ENCODE peak calls at places on chromosome 21, in ten cellular contexts. F is hepatocyte; Y is WERI-Rb-1; P is fibroblast of lung; U is IMR-90; I is naive thymus-derived CD4-positive, alpha-beta T cell; G is iPS DF 6.9; Q is GM23248; W is brain microvascular endothelial cell; R is stomach. X is an unnamed sample. For H3K27me3, the result is how much of the 10 kb centered on the place peaks cover.

GRCh38 chr21:27507695-27508094 is 540.8 kb upstream of the ADAMTS5 start:
- DNase-seq in U (no peak), Y (no peak), F (no peak), R (no peak), Q (peak), G (no peak), I (no peak), W (no peak), P (no peak), X (no peak)

GRCh38 chr21:30842990-30843389 is 13.4 kb upstream of the KRTAP7-1 start:
- DNase-seq in U (no peak), W (no peak), R (no peak), P (no peak), F (no peak), Q (no peak), Y (no peak), I (no peak), G (no peak), X (no peak)

GRCh38 chr21:43277481-43278351 is 108.9 kb downstream of the CRYAA start:
- DNase-seq in W (no peak), Q (no peak), U (no peak), R (no peak), F (no peak), Y (no peak), G (no peak), I (no peak), P (no peak), X (no peak)

GRCh38 chr21:21463456-21463855 is 465.2 kb downstream of the NCAM2 start:
- DNase-seq in Q (no peak), U (no peak), P (no peak), R (no peak), F (peak), W (no peak), I (no peak), Y (no peak), G (no peak), X (no peak)

GRCh38 chr21:14753466-14754258 is 207.5 kb upstream of the SAMSN1 start:
- DNase-seq in I (no peak), F (no peak), U (no peak), Q (no peak), R (no peak), G (no peak), W (no peak), Y (no peak), P (no peak), X (no peak)

GRCh38 chr21:45183852-45184251 is 103.8 kb downstream of the POFUT2 start:
- DNase-seq in G (no peak), R (no peak), Y (no peak), I (no peak), U (peak), P (no peak), W (no peak), Q (no peak), F (no peak), X (no peak)

GRCh38 chr21:27192286-27192685 is 225.4 kb upstream of the ADAMTS5 start:
- DNase-seq in Y (no peak), W (no peak), U (no peak), P (peak), G (no peak), Q (no peak), F (no peak), R (no peak), I (no peak), X (no peak)

GRCh38 chr21:45336870-45337269 is 49.2 kb upstream of the POFUT2 start:
- DNase-seq in W (no peak), P (no peak), Y (peak), R (no peak), Q (no peak), G (no peak), U (peak), I (no peak), F (no peak), X (peak)

GRCh38 chr21:15298306-15298705 is 233.5 kb upstream of the NRIP1 start:
- DNase-seq in U (no peak), G (no peak), Q (no peak), I (no peak), F (no peak), R (no peak), P (no peak), Y (no peak), W (peak), X (no peak)

GRCh38 chr21:44377201-44377921 is 23.9 kb downstream of the TRPM2 start:
- DNase-seq in G (no peak), Y (peak), Q (no peak), W (no peak), F (no peak), I (no peak), R (no peak), P (no peak), U (no peak), X (peak)

GRCh38 chr21:25997788-25998611 is 172.6 kb downstream of the APP start:
- DNase-seq in Q (no peak), Y (peak), W (no peak), G (peak), U (no peak), R (peak), I (no peak), P (no peak), F (peak), X (no peak)

GRCh38 chr21:46503922-46504539 is 45.3 kb downstream of the DIP2A start:
- DNase-seq in F (no peak), R (no peak), W (no peak), U (no peak), Y (peak), G (no peak), P (no peak), Q (no peak), I (no peak), X (no peak)

GRCh38 chr21:35926003-35926541 is 134.3 kb downstream of the SETD4 start:
- DNase-seq in G (no peak), R (no peak), Y (no peak), Q (no peak), P (no peak), W (no peak), F (no peak), I (no peak), U (no peak), X (no peak)

GRCh38 chr21:46063734-46064680 is 33.9 kb upstream of the COL6A2 start:
- DNase-seq in I (no peak), F (no peak), Q (no peak), Y (peak), R (peak), G (no peak), W (no peak), U (no peak), P (no peak), X (peak)

GRCh38 chr21:40254540-40255455 is 387.6 kb downstream of the PCP4 start:
- DNase-seq in F (peak), W (no peak), Y (peak), U (no peak), Q (no peak), G (no peak), P (peak), R (no peak), I (no peak), X (no peak)

GRCh38 chr21:45306453-45306831 is 18.7 kb upstream of the POFUT2 start:
- DNase-seq in Q (no peak), G (no peak), I (no peak), Y (no peak), U (no peak), W (no peak), R (no peak), F (no peak), P (no peak), X (no peak)

GRCh38 chr21:45644041-45644906 is 749 bp downstream of the PCBP3 start:
- DNase-seq in G (no peak), P (peak), Q (peak), I (peak), W (no peak), Y (no peak), U (no peak), R (no peak), F (peak), X (no peak)

GRCh38 chr21:45880097-45881068 is 101.2 kb upstream of the COL6A1 start:
- DNase-seq in G (peak), F (peak), I (peak), U (peak), R (peak), Y (peak), W (peak), P (peak), Q (peak), X (peak)

GRCh38 chr21:45244799-45245340 is 42.8 kb downstream of the POFUT2 start:
- DNase-seq in G (no peak), I (no peak), F (no peak), Q (no peak), W (no peak), Y (peak), U (no peak), R (no peak), P (no peak), X (peak)

GRCh38 chr21:46099476-46099875 is 1.6 kb downstream of the COL6A2 start:
- DNase-seq in Y (peak), F (peak), Q (peak), I (no peak), P (peak), U (peak), R (peak), W (no peak), G (no peak), X (peak)

GRCh38 chr21:44940116-44940631 is 345 bp downstream of the SLX9 start:
- DNase-seq in G (no peak), F (no peak), U (no peak), R (no peak), Q (peak), Y (no peak), W (no peak), I (no peak), P (no peak), X (peak)

GRCh38 chr21:30243691-30244090 is 27.8 kb upstream of the CLDN8 start:
- DNase-seq in W (no peak), Y (no peak), Q (no peak), I (no peak), U (no peak), F (no peak), G (no peak), R (no peak), P (no peak), X (no peak)

GRCh38 chr21:27365394-27365793 is 398.5 kb upstream of the ADAMTS5 start:
- DNase-seq in U (peak), P (no peak), Q (peak), W (no peak), R (no peak), G (no peak), I (no peak), F (no peak), Y (no peak), X (no peak)

GRCh38 chr21:42063578-42064521 is 7.3 kb upstream of the UMODL1 start:
- DNase-seq in R (peak), Q (no peak), G (no peak), W (no peak), F (no peak), U (no peak), Y (peak), P (no peak), I (peak), X (peak)
- H3K27ac ChIP-seq in R (peak), Q (no peak), G (no peak), W (no peak), F (no peak), U (no peak), Y (peak), P (no peak), I (peak), X (no peak)

GRCh38 chr21:31993826-31994791 is 121.3 kb downstream of the HUNK start:
- DNase-seq in Q (peak), Y (no peak), F (peak), U (peak), I (no peak), G (no peak), W (no peak), P (peak), R (no peak), X (no peak)

GRCh38 chr21:31987696-31988095 is 114.9 kb downstream of the HUNK start:
- DNase-seq in P (no peak), I (no peak), U (no peak), Y (no peak), G (no peak), F (peak), Q (no peak), R (no peak), W (no peak), X (no peak)

GRCh38 chr21:31992391-31992790 is 119.6 kb downstream of the HUNK start:
- DNase-seq in G (no peak), U (no peak), W (no peak), Y (no peak), I (no peak), Q (no peak), F (no peak), R (no peak), P (no peak), X (no peak)

GRCh38 chr21:31988492-31989285 is 115.9 kb downstream of the HUNK start:
- DNase-seq in R (no peak), G (no peak), F (no peak), I (no peak), Q (peak), U (peak), W (no peak), P (no peak), Y (no peak), X (no peak)

GRCh38 chr21:31991356-31992331 is 118.8 kb downstream of the HUNK start:
- DNase-seq in U (no peak), Q (no peak), G (peak), R (no peak), Y (peak), P (no peak), I (no peak), F (no peak), W (no peak), X (no peak)
- H3K27me3 ChIP-seq in U (under half), Q (under half), G (under half), R (under half), Y (under half), P (under half), I (under half), F (under half), W (under half), X (under half)

DNA sequence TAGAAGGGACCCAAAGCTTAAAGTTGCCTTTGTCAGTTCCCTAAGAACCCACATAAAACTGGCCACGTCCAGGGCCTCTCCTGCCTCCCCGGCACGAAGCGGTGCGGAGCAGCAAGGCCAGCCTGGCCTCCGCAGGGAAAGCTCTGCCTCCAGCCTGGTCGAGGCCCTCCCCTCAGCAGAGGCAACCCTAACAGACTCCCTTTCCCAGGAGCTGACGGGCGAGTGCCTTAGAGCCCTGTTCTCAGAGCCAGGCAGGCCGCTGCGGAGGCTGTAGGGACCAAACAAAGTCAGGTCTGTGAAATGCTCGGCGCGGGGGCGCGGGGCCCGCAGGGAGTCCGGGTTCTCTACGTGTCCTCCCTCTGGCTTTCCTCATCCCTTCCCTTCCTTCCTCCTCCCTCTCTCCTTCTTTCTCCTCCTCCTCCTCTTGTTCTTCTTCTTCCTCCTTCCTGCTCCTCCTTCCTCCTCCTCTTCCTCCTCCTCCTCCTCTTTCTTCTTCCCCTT is 40.7 kb downstream of the RIPK4 start:
- DNase-seq in F (no peak), R (no peak), G (no peak), I (no peak), U (no peak), W (no peak), Y (no peak), Q (no peak), P (no peak), X (peak)
- H3K27ac ChIP-seq in F (no peak), R (no peak), G (no peak), I (no peak), U (no peak), W (no peak), Y (no peak), Q (no peak), P (no peak), X (no peak)

GRCh38 chr21:37767984-37768383 is 148.3 kb downstream of the KCNJ6 start:
- DNase-seq in Q (peak), G (no peak), U (peak), I (no peak), P (peak), R (no peak), W (no peak), Y (peak), F (no peak), X (no peak)

GRCh38 chr21:37765501-37765900 is 150.8 kb downstream of the KCNJ6 start:
- DNase-seq in F (no peak), U (no peak), Y (no peak), R (no peak), P (no peak), G (no peak), W (no peak), Q (no peak), I (no peak), X (no peak)

GRCh38 chr21:37769656-37770055 is 146.6 kb downstream of the KCNJ6 start:
- DNase-seq in Q (no peak), R (no peak), W (no peak), P (no peak), G (no peak), I (no peak), F (no peak), U (no peak), Y (peak), X (no peak)

GRCh38 chr21:37766104-37766503 is 150.2 kb downstream of the KCNJ6 start:
- DNase-seq in Y (no peak), F (no peak), U (no peak), Q (no peak), I (no peak), P (no peak), R (no peak), W (no peak), G (no peak), X (no peak)

DNA sequence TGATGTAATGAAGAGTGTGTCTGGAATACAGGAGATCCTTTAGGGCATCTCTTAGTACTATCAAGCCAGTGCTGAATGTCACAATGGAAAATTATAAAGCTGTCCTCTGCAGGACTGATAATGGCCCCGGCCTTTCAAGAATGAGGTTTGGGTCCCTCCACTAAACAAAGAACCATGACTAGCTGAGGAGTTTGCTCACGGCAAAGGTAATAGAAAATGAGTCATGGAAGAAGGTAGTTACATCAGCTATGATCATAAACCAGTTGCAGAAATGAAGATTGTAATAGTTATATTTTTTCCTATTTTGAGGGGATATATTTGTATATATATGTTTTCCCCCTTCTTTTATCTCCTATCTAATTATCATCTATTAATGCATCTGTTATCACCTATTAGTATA is 145.8 kb downstream of the KCNJ6 start:
- DNase-seq in U (no peak), G (no peak), R (no peak), Y (no peak), P (no peak), W (no peak), F (peak), Q (no peak), I (no peak), X (no peak)
- H3K27me3 ChIP-seq in U (under half), G (under half), R (under half), Y (under half), P (under half), W (under half), F (under half), Q (under half), I (under half), X (under half)

GRCh38 chr21:17793675-17794123 is 25.5 kb downstream of the C21orf91 start:
- DNase-seq in P (peak), Y (no peak), Q (peak), I (no peak), F (no peak), U (peak), W (peak), R (no peak), G (no peak), X (no peak)
- H3K27ac ChIP-seq in P (peak), Y (no peak), Q (no peak), I (peak), F (no peak), U (no peak), W (no peak), R (peak), G (no peak), X (no peak)

GRCh38 chr21:34865922-34866271 is 183.2 kb downstream of the RUNX1 start:
- DNase-seq in G (peak), Q (no peak), Y (no peak), U (no peak), P (no peak), F (peak), W (no peak), I (no peak), R (no peak), X (no peak)

GRCh38 chr21:34864370-34865209 is 184.5 kb downstream of the RUNX1 start:
- DNase-seq in R (no peak), Q (no peak), I (no peak), U (no peak), F (no peak), Y (no peak), G (no peak), W (no peak), P (no peak), X (no peak)

GRCh38 chr21:34870246-34870645 is 178.9 kb downstream of the RUNX1 start:
- DNase-seq in I (no peak), Y (no peak), R (no peak), U (no peak), W (no peak), G (no peak), Q (no peak), F (no peak), P (no peak), X (no peak)

GRCh38 chr21:34869541-34869940 is 179.6 kb downstream of the RUNX1 start:
- DNase-seq in U (no peak), I (no peak), W (no peak), Q (peak), G (no peak), R (no peak), Y (no peak), P (no peak), F (no peak), X (no peak)

DNA sequence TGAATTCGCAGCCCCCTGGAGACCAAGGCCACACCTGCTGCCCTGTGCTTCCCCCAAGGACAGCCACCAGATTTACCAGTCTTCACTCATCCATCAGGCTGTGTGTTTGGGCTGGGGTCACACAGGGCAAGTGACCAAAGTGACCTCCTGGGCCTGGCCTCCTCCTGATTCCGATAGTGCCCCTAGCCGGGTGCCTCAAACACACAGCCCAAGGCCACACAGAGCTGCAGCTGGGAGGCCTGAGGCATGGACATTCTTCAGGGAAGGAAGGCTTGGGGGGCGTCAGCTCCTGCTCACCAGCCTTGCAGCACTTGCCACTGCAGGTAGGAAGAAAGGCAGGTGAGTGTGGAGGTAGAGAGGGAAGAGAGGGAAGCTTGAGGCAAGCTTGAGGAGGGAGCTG is 181.3 kb downstream of the RUNX1 start:
- DNase-seq in R (no peak), Y (no peak), P (no peak), W (no peak), U (no peak), I (no peak), G (no peak), Q (no peak), F (no peak), X (no peak)
- H3K27me3 ChIP-seq in R (under half), Y (half or more), P (under half), W (under half), U (under half), I (under half), G (under half), Q (under half), F (under half), X (under half)

DNA sequence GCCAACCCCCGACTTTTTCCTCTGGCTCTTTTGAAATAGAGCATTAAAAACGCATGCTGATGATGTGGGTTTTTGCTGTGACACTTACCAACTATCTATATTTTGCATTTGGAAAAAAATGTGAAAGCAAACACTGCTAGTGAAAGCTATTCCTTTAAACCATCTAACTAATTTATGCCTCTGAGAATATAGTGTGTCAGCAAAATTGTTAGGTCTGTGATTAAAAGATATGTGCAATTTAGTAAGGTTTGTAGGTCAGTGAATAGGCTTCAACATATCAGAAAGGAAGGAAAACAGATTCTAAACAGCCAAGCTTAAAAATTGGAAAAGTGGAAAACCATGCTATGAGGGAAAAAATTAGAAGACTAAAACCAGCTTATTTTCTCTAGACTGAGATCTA is 1929.3 kb downstream of the NCAM2 start:
- DNase-seq in I (no peak), F (no peak), G (no peak), Q (no peak), P (no peak), Y (no peak), R (no peak), U (no peak), W (no peak), X (no peak)
- H3K27ac ChIP-seq in I (no peak), F (no peak), G (no peak), Q (no peak), P (no peak), Y (no peak), R (no peak), U (no peak), W (no peak), X (no peak)

GRCh38 chr21:41767606-41768370 is 936 bp upstream of the RIPK4 start:
- DNase-seq in G (no peak), Y (no peak), P (no peak), I (no peak), F (peak), Q (peak), U (peak), W (no peak), R (no peak), X (peak)
- H3K27me3 ChIP-seq in G (half or more), Y (under half), P (half or more), I (under half), F (under half), Q (under half), U (half or more), W (under half), R (half or more), X (under half)